ENCODE peak calls at places on chromosomes 6 and 20, in ten cellular contexts. E is iPS-NIHi11; A is psoas muscle; R is KBM-7; Q is tibial nerve; H is AG08395; P is heart left ventricle; F is stimulated activated CD8-positive, alpha-beta memory T cell treated with anti-CD3 and anti-CD28 coated beads, Interleukin-7, amount 100 ng/mL, for 24 hours; N is Karpas-422; G is K562. T is an unnamed sample.
A peak's percentile ranks its signal among the peaks of the same experiment; 100 is the strongest.

GRCh38 chr6:166354143-166354542 is 11.8 kb upstream of the SFT2D1 start:
- DNase-seq in G (no peak), H (no peak), A (no peak), P (no peak), E (no peak), Q (no peak), N (no peak), R (no peak), F (no peak), T (no peak)

GRCh38 chr6:167130712-167131684 is 8.1 kb downstream of the CCR6 start:
- DNase-seq in P (no peak), R (no peak), N (no peak), E (no peak), A (no peak), Q (no peak), F (no peak), H (no peak), G (no peak), T (no peak)

GRCh38 chr6:12748815-12749521 is 32.4 kb downstream of the PHACTR1 start:
- DNase-seq in R (no peak), G (no peak), F (no peak), P (no peak), E (peak; percentile 81), A (no peak), N (no peak), Q (no peak), H (no peak), T (no peak)

GRCh38 chr20:46853926-46854325 is 40.7 kb upstream of the EYA2 start:
- DNase-seq in Q (no peak), N (no peak), H (no peak), A (no peak), G (no peak), E (no peak), F (no peak), R (no peak), P (no peak), T (no peak)

GRCh38 chr6:136964368-136964767 is 42.3 kb downstream of the SLC35D3 start:
- DNase-seq in Q (no peak), F (no peak), R (no peak), H (no peak), N (no peak), A (no peak), G (no peak), E (no peak), P (no peak), T (no peak)

GRCh38 chr6:78810698-78811097 is 56.7 kb upstream of the IRAK1BP1 start:
- DNase-seq in H (peak; percentile 5), Q (no peak), P (no peak), R (no peak), G (no peak), A (no peak), N (no peak), F (no peak), E (no peak), T (no peak)

GRCh38 chr20:48761023-48761785 is 66.6 kb downstream of the PREX1 start:
- DNase-seq in F (no peak), P (peak; percentile 49), E (no peak), Q (peak; percentile 28), G (no peak), N (no peak), A (no peak), R (peak; percentile 56), H (no peak), T (peak; percentile 75)

GRCh38 chr6:43020847-43021246 is 576 bp upstream of the RRP36 start:
- DNase-seq in H (no peak), A (peak; percentile 56), F (no peak), P (no peak), R (no peak), Q (no peak), N (no peak), E (peak; percentile 69), G (peak; percentile 61), T (no peak)

GRCh38 chr20:34637245-34638185 is 39.4 kb downstream of the PIGU start:
- DNase-seq in H (peak; percentile 88), Q (peak; percentile 16), N (no peak), P (peak; percentile 48), E (no peak), A (no peak), R (no peak), G (no peak), F (no peak), T (no peak)

GRCh38 chr6:39791311-39791710 is 865 bp upstream of the DAAM2 start:
- DNase-seq in F (no peak), Q (no peak), E (peak; percentile 23), G (no peak), P (no peak), H (no peak), N (no peak), A (no peak), R (no peak), T (no peak)

GRCh38 chr20:32446301-32447100 is 88.4 kb downstream of the ASXL1 start:
- DNase-seq in N (no peak), Q (peak; percentile 7), F (no peak), R (no peak), H (no peak), G (no peak), E (no peak), A (no peak), P (no peak), T (no peak)

GRCh38 chr20:46998497-46999190 is 104.0 kb downstream of the EYA2 start:
- DNase-seq in R (no peak), G (no peak), F (no peak), E (peak; percentile 54), N (no peak), A (no peak), H (no peak), P (no peak), Q (no peak), T (no peak)

GRCh38 chr20:64058536-64058935 is 4.5 kb upstream of the TCEA2 start:
- DNase-seq in N (peak; percentile 67), A (no peak), H (no peak), F (no peak), G (no peak), Q (no peak), E (no peak), P (no peak), R (no peak), T (no peak)

GRCh38 chr20:41424546-41424945 is 57.9 kb upstream of the EMILIN3 start:
- DNase-seq in N (no peak), H (no peak), P (no peak), G (no peak), A (no peak), E (no peak), Q (no peak), F (no peak), R (no peak), T (no peak)

GRCh38 chr6:49070411-49070810 is 392.6 kb downstream of the MMUT start:
- DNase-seq in N (no peak), G (no peak), Q (no peak), A (no peak), R (no peak), H (no peak), F (no peak), E (no peak), P (no peak), T (no peak)